ENCODE peak calls at places on chromosomes 7 and 10, in five cellular contexts. G is fibroblast of the aortic adventitia, Z is tibial nerve, U is NCI-H1105 treated with DMSO at 0.1 percent for 48 hours, A is left lung. L is an unnamed sample.

GRCh38 chr10:5512881-5513698 is 11.7 kb upstream of the CALML3 start:
- DNase-seq in G (no peak), U (no peak), A (no peak), Z (no peak), L (no peak)

GRCh38 chr7:72003236-72003635 is 408.9 kb downstream of the CALN1 start:
- DNase-seq in Z (no peak), U (no peak), G (no peak), A (no peak), L (no peak)

GRCh38 chr7:75971961-75972763 is 22.2 kb downstream of the TMEM120A start:
- DNase-seq in Z (no peak), U (no peak), G (peak; percentile 27), A (no peak), L (no peak)

GRCh38 chr7:125355899-125356298 is 426.3 kb upstream of the POT1 start:
- DNase-seq in G (peak; percentile 45), Z (no peak), U (no peak), A (no peak), L (no peak)

GRCh38 chr7:51471199-51472016 is 154.8 kb upstream of the COBL start:
- DNase-seq in G (no peak), U (peak; percentile 75), Z (no peak), A (no peak), L (no peak)

GRCh38 chr7:116616555-116617059 is 55.4 kb upstream of the MET start:
- DNase-seq in Z (no peak), A (no peak), G (peak; percentile 88), U (no peak), L (no peak)

GRCh38 chr10:48504141-48504885 is 100.6 kb downstream of the ARHGAP22 start:
- DNase-seq in A (no peak), Z (no peak), G (no peak), U (no peak), L (no peak)

GRCh38 chr10:58104419-58104818 is 163.3 kb downstream of the IPMK start:
- DNase-seq in Z (no peak), A (no peak), U (no peak), G (peak; percentile 82), L (no peak)

GRCh38 chr7:111735661-111736323 is 173.5 kb upstream of the IMMP2L start:
- DNase-seq in G (peak; percentile 87), Z (peak; percentile 27), A (no peak), U (peak; percentile 62), L (peak; percentile 53)

GRCh38 chr10:71136036-71136690 is 76.2 kb upstream of the UNC5B start:
- DNase-seq in U (no peak), A (no peak), G (no peak), Z (no peak), L (no peak)